ENCODE peak calls at places on chromosomes 2 and 18, in five cellular contexts. N, E, A, Z and F are unnamed samples.

GRCh38 chr2:53751728-53752127 is 15.9 kb upstream of the CHAC2 start:
- DNase-seq in E (no peak), A (no peak), Z (no peak), N (no peak), F (peak; percentile 19)

GRCh38 chr2:50143822-50144575 is 887.9 kb downstream of the NRXN1 start:
- DNase-seq in N (peak; percentile 79), A (peak; percentile 31), Z (peak; percentile 57), E (peak; percentile 1), F (peak; percentile 31)

GRCh38 chr2:239459056-239459455 is 58.2 kb upstream of the HDAC4 start:
- DNase-seq in E (no peak), Z (no peak), A (no peak), N (no peak), F (no peak)

GRCh38 chr2:29829841-29830240 is 91.5 kb downstream of the ALK start:
- DNase-seq in N (no peak), Z (no peak), E (no peak), A (no peak), F (no peak)

GRCh38 chr2:263774-264492 is at the start of gene SH3YL1:
- DNase-seq in A (no peak), E (no peak), N (peak; percentile 11), Z (peak; percentile 14), F (no peak)

GRCh38 chr2:68878753-68879152 is 7.6 kb upstream of the BMP10 start:
- DNase-seq in E (no peak), N (no peak), A (no peak), Z (no peak), F (no peak)

GRCh38 chr18:59054892-59055291 is 84.8 kb upstream of the SEC11C start:
- DNase-seq in A (peak; percentile 6), E (no peak), N (no peak), Z (no peak), F (no peak)

GRCh38 chr2:3299130-3299529 is 78.5 kb downstream of the EIPR1 start:
- DNase-seq in N (no peak), Z (no peak), A (no peak), E (no peak), F (no peak)

GRCh38 chr2:106197878-106198277 is 3.8 kb upstream of the UXS1 start:
- DNase-seq in N (no peak), E (no peak), A (no peak), Z (no peak), F (peak; percentile 41)

GRCh38 chr2:209422191-209422754 is 1.6 kb upstream of the MAP2 start:
- DNase-seq in Z (no peak), N (no peak), A (no peak), E (no peak), F (no peak)

GRCh38 chr2:68832161-68832869 is 38.9 kb downstream of the BMP10 start:
- DNase-seq in E (no peak), N (peak; percentile 16), Z (peak; percentile 22), A (no peak), F (peak; percentile 89)

GRCh38 chr2:126824663-126825062 is 74.0 kb upstream of the TEX51 start:
- DNase-seq in Z (no peak), N (no peak), E (no peak), A (no peak), F (no peak)

GRCh38 chr2:10148268-10148667 is 25.7 kb downstream of the RRM2 start:
- DNase-seq in E (no peak), N (no peak), A (no peak), Z (no peak), F (no peak)

GRCh38 chr2:170123593-170123992 is 54.4 kb upstream of the MYO3B start:
- DNase-seq in Z (peak; percentile 29), A (no peak), E (peak; percentile 39), N (no peak), F (no peak)

GRCh38 chr2:164964744-164965143 is 9.4 kb upstream of the SLC38A11 start:
- DNase-seq in Z (no peak), A (no peak), E (no peak), N (no peak), F (no peak)

GRCh38 chr2:42794271-42795046 is 2.1 kb upstream of the HAAO start:
- DNase-seq in E (no peak), N (no peak), Z (peak; percentile 64), A (no peak), F (no peak)

GRCh38 chr2:191386938-191387536 is 141.8 kb downstream of the MYO1B start:
- DNase-seq in A (no peak), E (no peak), Z (no peak), N (no peak), F (no peak)

GRCh38 chr2:26614205-26615128 is 26.7 kb downstream of the CIB4 start:
- DNase-seq in A (no peak), Z (no peak), E (no peak), N (no peak), F (no peak)